ENCODE peak calls at places on chromosomes 2 and 18, in seven cellular contexts. One of them, this sample, is unnamed.
A peak's percentile ranks its signal among the peaks of the same experiment; 100 is the strongest.

GRCh38 chr18:48902023-48902855 is 48.5 kb downstream of the SMAD7 start:
- DNase-seq in AG04449: peak; percentile 61
- DNase-seq in glutamatergic neuron: no peak
- DNase-seq in bronchial epithelial cell: peak; percentile 58
- DNase-seq in Peyer's patch: peak; percentile 78
- DNase-seq in fibroblast of pulmonary artery: peak; percentile 95
- DNase-seq in cardiac fibroblast: peak; percentile 94
- DNase-seq in this sample: no peak

GRCh38 chr2:46142546-46143329 is 154.5 kb upstream of the EPAS1 start:
- DNase-seq in fibroblast of pulmonary artery: no peak
- DNase-seq in bronchial epithelial cell: peak; percentile 58
- DNase-seq in glutamatergic neuron: no peak
- DNase-seq in AG04449: no peak
- DNase-seq in cardiac fibroblast: no peak
- DNase-seq in Peyer's patch: peak; percentile 62
- DNase-seq in this sample: no peak

GRCh38 chr2:241205086-241205485 is 16.6 kb downstream of the ANO7 start:
- DNase-seq in AG04449: no peak
- DNase-seq in fibroblast of pulmonary artery: no peak
- DNase-seq in bronchial epithelial cell: no peak
- DNase-seq in glutamatergic neuron: no peak
- DNase-seq in Peyer's patch: no peak
- DNase-seq in cardiac fibroblast: no peak
- DNase-seq in this sample: no peak

GRCh38 chr18:70385474-70385873 is 96.6 kb downstream of the SOCS6 start:
- DNase-seq in cardiac fibroblast: peak; percentile 57
- DNase-seq in bronchial epithelial cell: no peak
- DNase-seq in AG04449: no peak
- DNase-seq in glutamatergic neuron: no peak
- DNase-seq in Peyer's patch: no peak
- DNase-seq in fibroblast of pulmonary artery: no peak
- DNase-seq in this sample: no peak

GRCh38 chr18:69469444-69469919 is 68.8 kb downstream of the DOK6 start:
- DNase-seq in bronchial epithelial cell: no peak
- DNase-seq in AG04449: no peak
- DNase-seq in Peyer's patch: no peak
- DNase-seq in fibroblast of pulmonary artery: no peak
- DNase-seq in glutamatergic neuron: peak; percentile 43
- DNase-seq in cardiac fibroblast: peak; percentile 26
- DNase-seq in this sample: peak; percentile 22

GRCh38 chr18:8403713-8404112 is 205.5 kb upstream of the RAB12 start:
- DNase-seq in bronchial epithelial cell: no peak
- DNase-seq in Peyer's patch: no peak
- DNase-seq in glutamatergic neuron: no peak
- DNase-seq in fibroblast of pulmonary artery: no peak
- DNase-seq in cardiac fibroblast: no peak
- DNase-seq in AG04449: no peak
- DNase-seq in this sample: no peak

GRCh38 chr18:56097561-56098095 is 509.6 kb upstream of the TCF4 start:
- DNase-seq in AG04449: no peak
- DNase-seq in cardiac fibroblast: no peak
- DNase-seq in fibroblast of pulmonary artery: no peak
- DNase-seq in bronchial epithelial cell: no peak
- DNase-seq in Peyer's patch: no peak
- DNase-seq in glutamatergic neuron: no peak
- DNase-seq in this sample: no peak

GRCh38 chr2:240300261-240300821 is 135.1 kb upstream of the GPC1 start:
- DNase-seq in cardiac fibroblast: no peak
- DNase-seq in AG04449: no peak
- DNase-seq in bronchial epithelial cell: no peak
- DNase-seq in fibroblast of pulmonary artery: no peak
- DNase-seq in Peyer's patch: peak; percentile 32
- DNase-seq in glutamatergic neuron: no peak
- DNase-seq in this sample: no peak

GRCh38 chr18:49476664-49477411 is 10.2 kb downstream of the C18orf32 start:
- DNase-seq in glutamatergic neuron: no peak
- DNase-seq in fibroblast of pulmonary artery: peak; percentile 96
- DNase-seq in cardiac fibroblast: peak; percentile 96
- DNase-seq in bronchial epithelial cell: peak; percentile 68
- DNase-seq in AG04449: peak; percentile 14
- DNase-seq in Peyer's patch: no peak
- DNase-seq in this sample: no peak

GRCh38 chr2:39437522-39438296 is 624 bp upstream of the MAP4K3 start:
- DNase-seq in glutamatergic neuron: peak; percentile 27
- DNase-seq in AG04449: no peak
- DNase-seq in bronchial epithelial cell: peak; percentile 76
- DNase-seq in fibroblast of pulmonary artery: peak; percentile 33
- DNase-seq in cardiac fibroblast: peak; percentile 51
- DNase-seq in Peyer's patch: peak; percentile 76
- DNase-seq in this sample: no peak

GRCh38 chr2:34306745-34307144 is 707.6 kb upstream of the FAM98A start:
- DNase-seq in bronchial epithelial cell: no peak
- DNase-seq in fibroblast of pulmonary artery: no peak
- DNase-seq in Peyer's patch: no peak
- DNase-seq in AG04449: no peak
- DNase-seq in glutamatergic neuron: no peak
- DNase-seq in cardiac fibroblast: no peak
- DNase-seq in this sample: no peak

GRCh38 chr2:158499383-158499782 is 42.6 kb downstream of the PKP4 start:
- DNase-seq in bronchial epithelial cell: no peak
- DNase-seq in cardiac fibroblast: no peak
- DNase-seq in AG04449: no peak
- DNase-seq in glutamatergic neuron: no peak
- DNase-seq in fibroblast of pulmonary artery: no peak
- DNase-seq in Peyer's patch: no peak
- DNase-seq in this sample: no peak

GRCh38 chr2:33492735-33493134 is 16.3 kb downstream of the RASGRP3 start:
- DNase-seq in fibroblast of pulmonary artery: no peak
- DNase-seq in cardiac fibroblast: no peak
- DNase-seq in glutamatergic neuron: no peak
- DNase-seq in Peyer's patch: no peak
- DNase-seq in AG04449: no peak
- DNase-seq in bronchial epithelial cell: no peak
- DNase-seq in this sample: no peak

GRCh38 chr2:29207352-29207751 is 92.1 kb downstream of the CLIP4 start:
- DNase-seq in Peyer's patch: no peak
- DNase-seq in fibroblast of pulmonary artery: no peak
- DNase-seq in cardiac fibroblast: no peak
- DNase-seq in AG04449: no peak
- DNase-seq in glutamatergic neuron: no peak
- DNase-seq in bronchial epithelial cell: no peak
- DNase-seq in this sample: no peak

GRCh38 chr2:15703365-15703869 is 111.7 kb downstream of the DDX1 start:
- DNase-seq in cardiac fibroblast: no peak
- DNase-seq in bronchial epithelial cell: no peak
- DNase-seq in AG04449: no peak
- DNase-seq in glutamatergic neuron: no peak
- DNase-seq in fibroblast of pulmonary artery: no peak
- DNase-seq in Peyer's patch: no peak
- DNase-seq in this sample: no peak

GRCh38 chr18:65235966-65236634 is 514.7 kb upstream of the CDH7 start:
- DNase-seq in bronchial epithelial cell: peak; percentile 80
- DNase-seq in AG04449: no peak
- DNase-seq in cardiac fibroblast: no peak
- DNase-seq in fibroblast of pulmonary artery: no peak
- DNase-seq in glutamatergic neuron: peak; percentile 34
- DNase-seq in Peyer's patch: no peak
- DNase-seq in this sample: peak; percentile 8

GRCh38 chr2:50491541-50492114 is 540.3 kb downstream of the NRXN1 start:
- DNase-seq in cardiac fibroblast: peak; percentile 53
- DNase-seq in fibroblast of pulmonary artery: peak; percentile 58
- DNase-seq in glutamatergic neuron: peak; percentile 29
- DNase-seq in Peyer's patch: no peak
- DNase-seq in AG04449: peak; percentile 5
- DNase-seq in bronchial epithelial cell: peak; percentile 45
- DNase-seq in this sample: peak; percentile 45

DNA sequence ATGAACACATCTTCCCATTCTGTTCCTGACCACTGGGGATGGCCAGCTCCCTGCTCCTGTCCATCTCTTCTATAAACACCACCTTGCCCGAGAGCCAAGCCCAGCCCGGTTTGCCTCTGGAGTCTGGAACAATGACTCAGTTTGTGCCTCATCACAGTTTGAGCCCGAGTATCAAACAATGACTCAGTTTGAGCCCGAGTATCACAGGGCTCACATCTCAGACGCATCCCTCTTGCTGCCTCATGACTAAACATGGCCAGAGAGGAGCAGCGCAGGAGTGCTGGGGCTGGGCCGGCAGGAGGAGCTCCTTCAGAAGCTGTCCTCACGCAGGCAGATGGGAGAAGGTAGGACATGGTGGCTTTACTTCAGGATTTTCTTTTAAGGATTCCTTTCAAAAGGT is 68.7 kb downstream of the PXDN start:
- DNase-seq in cardiac fibroblast: peak; percentile 98
- DNase-seq in AG04449: peak; percentile 87
- DNase-seq in bronchial epithelial cell: peak; percentile 99
- DNase-seq in glutamatergic neuron: no peak
- DNase-seq in fibroblast of pulmonary artery: peak; percentile 94
- DNase-seq in Peyer's patch: no peak
- DNase-seq in this sample: no peak
- TF ChIP-seq CTCF in cardiac fibroblast: peak; percentile 86
- TF ChIP-seq CTCF in AG04449: peak; percentile 89
- TF ChIP-seq CTCF in bronchial epithelial cell: peak; percentile 85
- TF ChIP-seq CTCF in glutamatergic neuron: no peak
- TF ChIP-seq CTCF in fibroblast of pulmonary artery: peak; percentile 83
- TF ChIP-seq CTCF in Peyer's patch: no peak
- TF ChIP-seq CTCF in this sample: no peak

DNA sequence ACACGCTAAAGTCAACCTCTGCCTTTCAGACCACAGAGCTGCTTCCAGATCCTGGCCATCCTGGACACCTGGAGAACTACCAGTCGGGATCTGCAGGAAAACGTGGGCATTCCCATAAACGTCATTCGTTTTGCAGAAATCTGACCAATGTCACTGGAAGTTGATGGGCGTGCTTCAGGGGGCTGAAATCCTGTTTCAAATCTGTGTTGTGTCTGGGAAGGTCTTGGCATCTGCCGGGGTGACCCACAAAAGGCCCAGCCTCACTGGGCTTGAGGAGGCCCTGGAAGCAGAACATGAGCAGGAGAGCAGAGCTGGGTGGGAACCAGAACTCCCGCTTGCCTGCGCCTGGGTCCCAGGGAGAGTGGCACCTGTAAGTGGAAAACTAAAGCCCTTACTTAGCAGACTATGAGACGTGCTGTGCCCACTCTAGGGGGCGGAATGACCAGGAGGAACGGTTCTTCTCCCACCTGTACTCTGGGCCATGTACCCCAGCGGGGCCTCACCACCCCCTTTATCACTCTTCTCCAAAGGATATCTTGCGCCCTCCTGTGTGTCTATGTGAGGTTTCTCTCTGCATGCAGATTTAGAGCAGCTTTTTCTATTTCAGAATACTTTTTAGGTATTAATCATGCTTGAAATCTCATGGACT is 200.9 kb downstream of the FAM210A start:
- DNase-seq in Peyer's patch: no peak
- DNase-seq in bronchial epithelial cell: no peak
- DNase-seq in fibroblast of pulmonary artery: no peak
- DNase-seq in glutamatergic neuron: no peak
- DNase-seq in cardiac fibroblast: no peak
- DNase-seq in AG04449: no peak
- DNase-seq in this sample: no peak
- TF ChIP-seq CTCF in Peyer's patch: no peak
- TF ChIP-seq CTCF in bronchial epithelial cell: no peak
- TF ChIP-seq CTCF in fibroblast of pulmonary artery: no peak
- TF ChIP-seq CTCF in glutamatergic neuron: no peak
- TF ChIP-seq CTCF in cardiac fibroblast: no peak
- TF ChIP-seq CTCF in AG04449: no peak
- TF ChIP-seq CTCF in this sample: no peak

GRCh38 chr2:171726841-171727460 is 39.7 kb downstream of the DYNC1I2 start:
- DNase-seq in glutamatergic neuron: no peak
- DNase-seq in AG04449: no peak
- DNase-seq in Peyer's patch: no peak
- DNase-seq in cardiac fibroblast: no peak
- DNase-seq in bronchial epithelial cell: no peak
- DNase-seq in fibroblast of pulmonary artery: no peak
- DNase-seq in this sample: no peak

GRCh38 chr2:171728989-171729951 is 42.0 kb downstream of the DYNC1I2 start:
- DNase-seq in bronchial epithelial cell: no peak
- DNase-seq in cardiac fibroblast: no peak
- DNase-seq in Peyer's patch: no peak
- DNase-seq in fibroblast of pulmonary artery: no peak
- DNase-seq in glutamatergic neuron: no peak
- DNase-seq in AG04449: no peak
- DNase-seq in this sample: no peak

GRCh38 chr2:171718720-171719119 is 31.5 kb downstream of the DYNC1I2 start:
- DNase-seq in glutamatergic neuron: no peak
- DNase-seq in cardiac fibroblast: no peak
- DNase-seq in bronchial epithelial cell: no peak
- DNase-seq in fibroblast of pulmonary artery: no peak
- DNase-seq in Peyer's patch: no peak
- DNase-seq in AG04449: no peak
- DNase-seq in this sample: no peak

GRCh38 chr2:171729952-171730317 is 42.7 kb downstream of the DYNC1I2 start:
- DNase-seq in AG04449: no peak
- DNase-seq in cardiac fibroblast: no peak
- DNase-seq in glutamatergic neuron: no peak
- DNase-seq in fibroblast of pulmonary artery: no peak
- DNase-seq in bronchial epithelial cell: no peak
- DNase-seq in Peyer's patch: no peak
- DNase-seq in this sample: no peak

DNA sequence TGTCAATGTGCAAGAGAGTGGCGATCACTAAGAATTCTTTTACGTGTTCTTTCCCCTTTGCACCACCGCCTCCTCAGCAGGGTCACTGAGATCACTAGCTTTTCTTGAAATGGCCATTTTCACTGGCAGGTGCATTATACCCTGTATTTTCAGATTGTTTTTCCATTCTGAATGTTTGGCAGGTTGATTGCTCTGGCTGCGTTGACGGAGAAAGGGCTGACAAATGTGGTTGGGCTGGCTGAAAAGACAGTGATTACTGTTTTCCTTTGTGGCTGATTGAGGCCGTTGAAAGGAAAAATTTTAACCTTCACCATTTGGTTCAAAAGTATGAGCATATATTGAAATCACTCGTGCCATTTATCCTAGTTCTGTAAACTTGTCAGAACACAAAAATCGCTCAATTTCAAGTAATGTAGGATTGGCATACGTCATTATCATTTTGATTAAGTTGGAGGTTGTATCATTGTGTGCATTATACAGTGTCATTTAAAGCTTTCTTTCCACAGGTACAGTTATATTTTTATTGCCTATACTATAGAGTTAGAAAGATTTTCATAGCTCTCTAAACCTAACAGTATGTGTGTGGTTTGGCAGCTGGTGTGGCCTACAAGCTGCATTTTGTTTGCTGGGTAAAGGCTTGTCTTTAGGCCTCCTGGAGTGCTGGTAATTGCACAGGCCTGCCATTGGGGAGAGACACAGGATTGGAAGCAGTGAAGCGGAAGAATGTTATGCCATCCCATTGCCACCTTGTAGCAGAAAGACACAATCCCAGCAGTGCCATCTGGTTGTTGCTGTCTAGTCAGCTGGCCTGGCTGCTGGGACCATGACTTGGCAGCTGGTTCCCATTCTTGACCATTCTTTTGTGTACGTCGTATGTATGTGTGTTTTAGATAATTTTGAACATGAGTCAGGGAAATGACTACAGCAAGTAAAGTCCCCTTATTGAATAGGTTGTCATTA is 36.7 kb downstream of the DYNC1I2 start:
- DNase-seq in glutamatergic neuron: peak; percentile 63
- DNase-seq in AG04449: no peak
- DNase-seq in fibroblast of pulmonary artery: peak; percentile 45
- DNase-seq in bronchial epithelial cell: no peak
- DNase-seq in Peyer's patch: no peak
- DNase-seq in cardiac fibroblast: peak; percentile 63
- DNase-seq in this sample: no peak
- TF ChIP-seq CTCF in glutamatergic neuron: no peak
- TF ChIP-seq CTCF in AG04449: peak; percentile 29
- TF ChIP-seq CTCF in fibroblast of pulmonary artery: peak; percentile 22
- TF ChIP-seq CTCF in bronchial epithelial cell: no peak
- TF ChIP-seq CTCF in Peyer's patch: no peak
- TF ChIP-seq CTCF in cardiac fibroblast: no peak
- TF ChIP-seq CTCF in this sample: no peak

GRCh38 chr2:226994775-226995174 is 158.9 kb downstream of the RHBDD1 start:
- DNase-seq in fibroblast of pulmonary artery: no peak
- DNase-seq in AG04449: no peak
- DNase-seq in cardiac fibroblast: no peak
- DNase-seq in glutamatergic neuron: no peak
- DNase-seq in bronchial epithelial cell: no peak
- DNase-seq in Peyer's patch: no peak
- DNase-seq in this sample: no peak
- TF ChIP-seq CTCF in fibroblast of pulmonary artery: peak; percentile 14
- TF ChIP-seq CTCF in AG04449: no peak
- TF ChIP-seq CTCF in cardiac fibroblast: no peak
- TF ChIP-seq CTCF in glutamatergic neuron: no peak
- TF ChIP-seq CTCF in bronchial epithelial cell: no peak
- TF ChIP-seq CTCF in Peyer's patch: no peak
- TF ChIP-seq CTCF in this sample: no peak

This sample was measured in endothelial cell.